ENCODE peak calls at places on chromosomes 13 and 19, in nine cellular contexts. D is posterior cingulate gyrus; X is activated CD8-positive, alpha-beta memory T cell treated with anti-CD3 and anti-CD28 coated beads, Interleukin-2, amount 10 ng/mL, durations not matched to agents 7 days and 5 days; V is GM10248; F is activated T-cell treated with anti-CD3 and anti-CD28 coated beads, Interleukin-2, amount 50 U/mL, for 72 hours; Z is AG08395; C is activated naive CD4-positive, alpha-beta T cell; A is KG1; W is RPMI8226. B is an unnamed sample.

GRCh38 chr19:3868770-3869456 is at the start of gene ZFR2:
- DNase-seq in D (no peak), X (no peak), V (no peak), F (peak), Z (no peak), C (no peak), A (no peak), W (no peak), B (no peak)

GRCh38 chr13:105598551-105598950 is 936.9 kb downstream of the EFNB2 start:
- DNase-seq in D (no peak), X (no peak), V (no peak), F (no peak), Z (peak), C (no peak), A (no peak), W (no peak), B (no peak)

GRCh38 chr13:110850006-110850405 is 64.9 kb downstream of the ANKRD10 start:
- DNase-seq in D (no peak), X (no peak), V (no peak), F (no peak), Z (no peak), C (no peak), A (no peak), W (no peak), B (no peak)

GRCh38 chr13:54859827-54860226 is 1831.2 kb downstream of the OLFM4 start:
- DNase-seq in D (no peak), X (no peak), V (no peak), F (no peak), Z (no peak), C (no peak), A (no peak), W (no peak), B (no peak)

GRCh38 chr13:94550030-94550738 is 45.8 kb downstream of the TGDS start:
- DNase-seq in D (no peak), X (no peak), V (no peak), F (no peak), Z (peak), C (no peak), A (peak), W (no peak), B (no peak)

GRCh38 chr19:45764947-45765346 is 4.1 kb downstream of the SIX5 start:
- DNase-seq in D (no peak), X (no peak), V (no peak), F (no peak), Z (no peak), C (no peak), A (no peak), W (no peak), B (no peak)

GRCh38 chr19:10430505-10431253 is 10.3 kb downstream of the PDE4A start:
- DNase-seq in D (no peak), X (no peak), V (peak), F (no peak), Z (peak), C (no peak), A (no peak), W (peak), B (peak)

GRCh38 chr13:93670858-93671257 is 444.3 kb downstream of the GPC6 start:
- DNase-seq in D (no peak), X (no peak), V (no peak), F (no peak), Z (no peak), C (no peak), A (no peak), W (no peak), B (no peak)

GRCh38 chr19:8194528-8195275 is 14.5 kb upstream of the CERS4 start:
- DNase-seq in D (no peak), X (peak), V (no peak), F (peak), Z (no peak), C (peak), A (no peak), W (no peak), B (no peak)

GRCh38 chr13:109436055-109436622 is 350.2 kb downstream of the IRS2 start:
- DNase-seq in D (no peak), X (no peak), V (no peak), F (no peak), Z (no peak), C (no peak), A (no peak), W (no peak), B (no peak)

GRCh38 chr13:30371649-30372265 is 50.5 kb upstream of the UBE2L5 start:
- DNase-seq in D (no peak), X (peak), V (peak), F (peak), Z (peak), C (peak), A (peak), W (peak), B (peak)

GRCh38 chr19:53130506-53130905 is 2.2 kb downstream of the ZNF415 start:
- DNase-seq in D (peak), X (no peak), V (no peak), F (no peak), Z (no peak), C (no peak), A (no peak), W (no peak), B (no peak)

GRCh38 chr19:44648536-44649370 is 5.0 kb downstream of the PVR start:
- DNase-seq in D (no peak), X (no peak), V (no peak), F (no peak), Z (peak), C (no peak), A (no peak), W (no peak), B (peak)

GRCh38 chr13:110307697-110308376 is 753 bp downstream of the COL4A2 start:
- DNase-seq in D (no peak), X (no peak), V (no peak), F (no peak), Z (no peak), C (no peak), A (no peak), W (no peak), B (no peak)

GRCh38 chr13:30234763-30235162 is 72.6 kb downstream of the KATNAL1 start:
- DNase-seq in D (no peak), X (no peak), V (no peak), F (no peak), Z (no peak), C (no peak), A (no peak), W (no peak), B (no peak)

GRCh38 chr19:18280247-18281081 is 958 bp downstream of the JUND start:
- DNase-seq in D (peak), X (peak), V (peak), F (peak), Z (peak), C (peak), A (peak), W (peak), B (peak)

GRCh38 chr19:45769821-45770191 is 754 bp upstream of the SIX5 start:
- DNase-seq in D (no peak), X (peak), V (no peak), F (peak), Z (no peak), C (peak), A (no peak), W (peak), B (peak)

GRCh38 chr19:17555929-17556813 is 722 bp downstream of the COLGALT1 start:
- DNase-seq in D (peak), X (peak), V (peak), F (peak), Z (peak), C (peak), A (no peak), W (peak), B (peak)

GRCh38 chr13:103218253-103218652 is 152.0 kb upstream of the SLC10A2 start:
- DNase-seq in D (no peak), X (no peak), V (no peak), F (no peak), Z (no peak), C (no peak), A (no peak), W (no peak), B (no peak)

GRCh38 chr19:18368504-18369222 is 17.3 kb upstream of the GDF15 start:
- DNase-seq in D (no peak), X (no peak), V (no peak), F (no peak), Z (no peak), C (no peak), A (no peak), W (no peak), B (no peak)

GRCh38 chr13:74017301-74018092 is 116.7 kb downstream of the KLF12 start:
- DNase-seq in D (no peak), X (no peak), V (no peak), F (no peak), Z (no peak), C (no peak), A (peak), W (no peak), B (no peak)

GRCh38 chr19:8017808-8018207 is 12.4 kb upstream of the ELAVL1 start:
- DNase-seq in D (no peak), X (peak), V (peak), F (peak), Z (no peak), C (peak), A (no peak), W (peak), B (no peak)

GRCh38 chr19:567296-567900 is 5.0 kb upstream of the BSG start:
- DNase-seq in D (no peak), X (no peak), V (no peak), F (no peak), Z (no peak), C (no peak), A (no peak), W (no peak), B (no peak)

GRCh38 chr13:23081246-23081645 is 99.5 kb upstream of the SGCG start:
- DNase-seq in D (no peak), X (no peak), V (no peak), F (no peak), Z (peak), C (no peak), A (no peak), W (no peak), B (peak)

GRCh38 chr13:51549593-51549992 is 34.7 kb upstream of the WDFY2 start:
- DNase-seq in D (no peak), X (no peak), V (no peak), F (no peak), Z (no peak), C (no peak), A (no peak), W (no peak), B (no peak)

GRCh38 chr13:27117158-27117557 is 54.5 kb downstream of the USP12 start:
- DNase-seq in D (no peak), X (no peak), V (no peak), F (no peak), Z (no peak), C (no peak), A (no peak), W (no peak), B (no peak)

GRCh38 chr19:48967346-48968178 is 2.5 kb downstream of the FTL start:
- DNase-seq in D (no peak), X (peak), V (no peak), F (no peak), Z (no peak), C (no peak), A (peak), W (peak), B (no peak)

GRCh38 chr13:93268327-93269028 is 41.9 kb downstream of the GPC6 start:
- DNase-seq in D (no peak), X (no peak), V (no peak), F (no peak), Z (no peak), C (no peak), A (no peak), W (no peak), B (no peak)

GRCh38 chr19:45470147-45471081 is 2.6 kb downstream of the FOSB start:
- DNase-seq in D (no peak), X (peak), V (no peak), F (peak), Z (no peak), C (peak), A (no peak), W (no peak), B (peak)

GRCh38 chr13:36766295-36766694 is 52.7 kb upstream of the RFXAP start:
- DNase-seq in D (no peak), X (no peak), V (no peak), F (no peak), Z (no peak), C (no peak), A (no peak), W (no peak), B (no peak)

GRCh38 chr19:35115538-35115951 is at the start of gene FXYD3:
- DNase-seq in D (no peak), X (no peak), V (no peak), F (no peak), Z (no peak), C (no peak), A (no peak), W (no peak), B (no peak)

GRCh38 chr13:23322353-23323336 is 110.9 kb downstream of the SACS start:
- DNase-seq in D (no peak), X (no peak), V (peak), F (no peak), Z (no peak), C (no peak), A (no peak), W (no peak), B (no peak)

GRCh38 chr13:78020861-78021260 is 102.2 kb upstream of the EDNRB start:
- DNase-seq in D (peak), X (no peak), V (no peak), F (no peak), Z (no peak), C (no peak), A (no peak), W (no peak), B (no peak)

GRCh38 chr13:26300140-26300539 is 46.2 kb downstream of the CDK8 start:
- DNase-seq in D (no peak), X (no peak), V (no peak), F (no peak), Z (no peak), C (no peak), A (no peak), W (no peak), B (peak)

GRCh38 chr13:80033286-80033685 is 307.6 kb downstream of the SPRY2 start:
- DNase-seq in D (no peak), X (no peak), V (no peak), F (no peak), Z (no peak), C (no peak), A (no peak), W (no peak), B (no peak)